ENCODE peak calls at places on chromosome X, in nine cellular contexts. N is cardiac muscle cell; B is neural crest cell; A is NCI-H1092 treated with DMSO at 0.1 percent for 48 hours; E is tibial nerve; T is stimulated activated CD8-positive, alpha-beta memory T cell treated with anti-CD3 and anti-CD28 coated beads, Interleukin-15, amount 100 ng/mL, for 1 hour; W is T-helper 2 cell; L is H4; P is mesenchymal stem cell. D is an unnamed sample.

GRCh38 chrX:22095306-22095705 is 63.2 kb downstream of the PHEX start:
- DNase-seq in B (no peak), N (peak; percentile 54), L (no peak), A (no peak), E (peak; percentile 51), T (no peak), P (peak; percentile 28), W (no peak), D (peak; percentile 49)

GRCh38 chrX:53681661-53682060 is 4.9 kb downstream of the HUWE1 start:
- DNase-seq in B (no peak), P (no peak), W (no peak), L (no peak), N (peak; percentile 18), T (no peak), A (no peak), E (no peak), D (no peak)

GRCh38 chrX:107676559-107677378 is 48.5 kb downstream of the PRPS1 start:
- DNase-seq in T (no peak), P (peak; percentile 99), B (no peak), E (peak; percentile 74), N (peak; percentile 96), A (no peak), W (no peak), L (peak; percentile 94), D (peak; percentile 83)

GRCh38 chrX:107577933-107578332 is 50.4 kb upstream of the PRPS1 start:
- DNase-seq in A (no peak), E (no peak), L (no peak), N (no peak), W (no peak), B (no peak), T (no peak), P (no peak), D (no peak)

GRCh38 chrX:134679644-134680043 is 21.4 kb upstream of the PLAC1 start:
- DNase-seq in N (no peak), W (no peak), A (no peak), T (no peak), B (no peak), L (no peak), E (no peak), P (no peak), D (no peak)

GRCh38 chrX:68994135-68994882 is 165.5 kb downstream of the EFNB1 start:
- DNase-seq in P (no peak), A (no peak), B (no peak), N (no peak), E (no peak), W (no peak), L (no peak), T (no peak), D (peak; percentile 77)

GRCh38 chrX:139194571-139195280 is 335.8 kb upstream of the F9 start:
- DNase-seq in T (no peak), E (no peak), P (no peak), N (no peak), B (no peak), W (no peak), A (no peak), L (peak; percentile 56), D (no peak)

GRCh38 chrX:17020371-17020770 is 73.9 kb downstream of the REPS2 start:
- DNase-seq in W (no peak), P (no peak), N (no peak), T (no peak), A (no peak), E (peak; percentile 8), L (no peak), B (no peak), D (no peak)

GRCh38 chrX:155216940-155217450 is 735 bp downstream of the VBP1 start:
- DNase-seq in T (no peak), E (no peak), B (no peak), L (no peak), P (no peak), W (no peak), N (no peak), A (peak; percentile 62), D (no peak)

GRCh38 chrX:33211356-33212254 is at the start of gene DMD:
- DNase-seq in T (no peak), N (peak; percentile 86), W (no peak), E (peak; percentile 33), L (peak; percentile 80), P (peak; percentile 71), B (peak; percentile 6), A (no peak), D (peak; percentile 10)

GRCh38 chrX:104566921-104567501 is 1.0 kb downstream of the IL1RAPL2 start:
- DNase-seq in P (peak; percentile 0), L (no peak), T (no peak), E (no peak), N (peak; percentile 2), B (no peak), W (no peak), A (no peak), D (no peak)